ENCODE peak calls at places on chromosomes 1 and 21, in four cellular contexts. E is right cardiac atrium, O is NCI-H748 treated with DMSO at 0.1 percent for 48 hours, R is AG09319. J is an unnamed sample.

GRCh38 chr21:37799193-37800121 is 116.8 kb downstream of the KCNJ6 start:
- DNase-seq in E (no peak), O (no peak), R (no peak), J (no peak)

GRCh38 chr1:248924696-248925532 is 18.9 kb downstream of the PGBD2 start:
- DNase-seq in E (peak; percentile 54), O (no peak), R (no peak), J (peak; percentile 60)

GRCh38 chr1:117696567-117696966 is 90.7 kb downstream of the TENT5C start:
- DNase-seq in E (no peak), O (no peak), R (peak; percentile 60), J (no peak)

GRCh38 chr1:19762175-19762779 is 37.4 kb downstream of the TMCO4 start:
- DNase-seq in E (no peak), O (peak; percentile 19), R (no peak), J (peak; percentile 26)

GRCh38 chr21:26977741-26978140 is 10.9 kb upstream of the ADAMTS5 start:
- DNase-seq in E (no peak), O (no peak), R (no peak), J (no peak)

GRCh38 chr21:17438642-17439041 is 74.2 kb upstream of the CXADR start:
- DNase-seq in E (no peak), O (peak; percentile 1), R (no peak), J (peak; percentile 30)

GRCh38 chr1:183318433-183318832 is 99.7 kb downstream of the NMNAT2 start:
- DNase-seq in E (peak; percentile 89), O (no peak), R (peak; percentile 85), J (no peak)

GRCh38 chr1:89487972-89488371 is 36.7 kb upstream of the LRRC8B start:
- DNase-seq in E (no peak), O (no peak), R (no peak), J (no peak)

GRCh38 chr1:229093546-229094336 is 177.2 kb upstream of the RAB4A start:
- DNase-seq in E (no peak), O (peak; percentile 54), R (no peak), J (no peak)

GRCh38 chr1:231937013-231937754 is 310.6 kb downstream of the DISC1 start:
- DNase-seq in E (peak; percentile 91), O (no peak), R (no peak), J (no peak)

GRCh38 chr1:206479164-206480125 is 9.2 kb downstream of the IKBKE start:
- DNase-seq in E (peak; percentile 81), O (peak; percentile 35), R (peak; percentile 58), J (peak; percentile 81)

GRCh38 chr21:32728455-32729237 is 833 bp upstream of the SYNJ1 start:
- DNase-seq in E (no peak), O (no peak), R (no peak), J (peak; percentile 32)

GRCh38 chr1:17316704-17317103 is 8.7 kb downstream of the PADI4 start:
- DNase-seq in E (no peak), O (no peak), R (no peak), J (no peak)

GRCh38 chr1:28910379-28911125 is 3.8 kb upstream of the EPB41 start:
- DNase-seq in E (no peak), O (no peak), R (no peak), J (no peak)

GRCh38 chr1:198155253-198155652 is 1.5 kb upstream of the NEK7 start:
- DNase-seq in E (no peak), O (no peak), R (no peak), J (no peak)

GRCh38 chr1:247111259-247111635 is 7.1 kb upstream of the ZNF669 start:
- DNase-seq in E (no peak), O (no peak), R (no peak), J (no peak)